ENCODE peak calls at places on chromosomes 12 and 14, in seven cellular contexts. One of them, this sample, is unnamed. For H3K4me1, the result is how much of the 10 kb centered on the place peaks cover.

GRCh38 chr12:113359939-113360748 is 1.8 kb downstream of the PLBD2 start:
- DNase-seq in colonic mucosa: peak
- DNase-seq in heart left ventricle: no peak
- DNase-seq in breast epithelium: no peak
- DNase-seq in cardiac muscle cell: no peak
- DNase-seq in suprapubic skin: no peak
- DNase-seq in adipocyte: peak
- DNase-seq in this sample: peak

GRCh38 chr12:22334696-22335290 is at the start of gene ST8SIA1:
- DNase-seq in suprapubic skin: peak
- DNase-seq in heart left ventricle: no peak
- DNase-seq in colonic mucosa: peak
- DNase-seq in adipocyte: peak
- DNase-seq in breast epithelium: no peak
- DNase-seq in cardiac muscle cell: peak
- DNase-seq in this sample: peak

GRCh38 chr14:51552768-51553426 is 98.8 kb upstream of the FRMD6 start:
- DNase-seq in colonic mucosa: no peak
- DNase-seq in adipocyte: no peak
- DNase-seq in breast epithelium: peak
- DNase-seq in heart left ventricle: no peak
- DNase-seq in suprapubic skin: peak
- DNase-seq in cardiac muscle cell: peak
- DNase-seq in this sample: no peak

GRCh38 chr14:74641581-74641980 is 29.5 kb upstream of the LTBP2 start:
- DNase-seq in heart left ventricle: no peak
- DNase-seq in adipocyte: no peak
- DNase-seq in cardiac muscle cell: no peak
- DNase-seq in suprapubic skin: no peak
- DNase-seq in breast epithelium: no peak
- DNase-seq in colonic mucosa: no peak
- DNase-seq in this sample: no peak

GRCh38 chr12:128969480-128970055 is 116.3 kb downstream of the GLT1D1 start:
- DNase-seq in colonic mucosa: no peak
- DNase-seq in breast epithelium: no peak
- DNase-seq in suprapubic skin: no peak
- DNase-seq in heart left ventricle: no peak
- DNase-seq in cardiac muscle cell: peak
- DNase-seq in adipocyte: peak
- DNase-seq in this sample: no peak

GRCh38 chr14:55133416-55133815 is 4.4 kb downstream of the LGALS3 start:
- DNase-seq in colonic mucosa: no peak
- DNase-seq in suprapubic skin: no peak
- DNase-seq in cardiac muscle cell: no peak
- DNase-seq in heart left ventricle: no peak
- DNase-seq in adipocyte: peak
- DNase-seq in breast epithelium: no peak
- DNase-seq in this sample: no peak

GRCh38 chr12:27905285-27906126 is 67.0 kb downstream of the PTHLH start:
- DNase-seq in cardiac muscle cell: no peak
- DNase-seq in adipocyte: no peak
- DNase-seq in breast epithelium: no peak
- DNase-seq in heart left ventricle: no peak
- DNase-seq in colonic mucosa: no peak
- DNase-seq in suprapubic skin: no peak
- DNase-seq in this sample: no peak

GRCh38 chr14:75234173-75234855 is 44.3 kb upstream of the FOS start:
- DNase-seq in breast epithelium: no peak
- DNase-seq in adipocyte: peak
- DNase-seq in heart left ventricle: peak
- DNase-seq in cardiac muscle cell: no peak
- DNase-seq in suprapubic skin: no peak
- DNase-seq in colonic mucosa: peak
- DNase-seq in this sample: peak

GRCh38 chr12:53413485-53414215 is 10.0 kb upstream of the AMHR2 start:
- DNase-seq in cardiac muscle cell: no peak
- DNase-seq in suprapubic skin: no peak
- DNase-seq in heart left ventricle: no peak
- DNase-seq in breast epithelium: no peak
- DNase-seq in colonic mucosa: no peak
- DNase-seq in adipocyte: peak
- DNase-seq in this sample: no peak

GRCh38 chr12:40390980-40391379 is 166.2 kb downstream of the LRRK2 start:
- DNase-seq in cardiac muscle cell: no peak
- DNase-seq in breast epithelium: no peak
- DNase-seq in adipocyte: no peak
- DNase-seq in colonic mucosa: no peak
- DNase-seq in suprapubic skin: no peak
- DNase-seq in heart left ventricle: no peak
- DNase-seq in this sample: no peak

GRCh38 chr12:105933671-105934665 is 204.8 kb downstream of the NUAK1 start:
- DNase-seq in adipocyte: peak
- DNase-seq in suprapubic skin: peak
- DNase-seq in cardiac muscle cell: no peak
- DNase-seq in heart left ventricle: peak
- DNase-seq in colonic mucosa: peak
- DNase-seq in breast epithelium: no peak
- DNase-seq in this sample: peak

GRCh38 chr14:79915411-79915810 is 295.9 kb downstream of the DIO2 start:
- DNase-seq in cardiac muscle cell: no peak
- DNase-seq in colonic mucosa: no peak
- DNase-seq in adipocyte: no peak
- DNase-seq in heart left ventricle: no peak
- DNase-seq in breast epithelium: no peak
- DNase-seq in suprapubic skin: no peak
- DNase-seq in this sample: no peak

GRCh38 chr14:102602421-102603292 is 10.2 kb downstream of the RCOR1 start:
- DNase-seq in heart left ventricle: no peak
- DNase-seq in breast epithelium: no peak
- DNase-seq in adipocyte: no peak
- DNase-seq in colonic mucosa: no peak
- DNase-seq in suprapubic skin: no peak
- DNase-seq in cardiac muscle cell: no peak
- DNase-seq in this sample: no peak

GRCh38 chr14:102604183-102604582 is 11.7 kb downstream of the RCOR1 start:
- DNase-seq in cardiac muscle cell: no peak
- DNase-seq in heart left ventricle: no peak
- DNase-seq in suprapubic skin: no peak
- DNase-seq in colonic mucosa: no peak
- DNase-seq in adipocyte: no peak
- DNase-seq in breast epithelium: no peak
- DNase-seq in this sample: no peak

GRCh38 chr14:102605026-102605425 is 12.6 kb downstream of the RCOR1 start:
- DNase-seq in suprapubic skin: peak
- DNase-seq in colonic mucosa: no peak
- DNase-seq in cardiac muscle cell: no peak
- DNase-seq in heart left ventricle: no peak
- DNase-seq in breast epithelium: peak
- DNase-seq in adipocyte: peak
- DNase-seq in this sample: no peak

GRCh38 chr14:102601378-102601925 is 9.0 kb downstream of the RCOR1 start:
- DNase-seq in adipocyte: no peak
- DNase-seq in heart left ventricle: no peak
- DNase-seq in colonic mucosa: no peak
- DNase-seq in cardiac muscle cell: no peak
- DNase-seq in suprapubic skin: no peak
- DNase-seq in breast epithelium: no peak
- DNase-seq in this sample: no peak

DNA sequence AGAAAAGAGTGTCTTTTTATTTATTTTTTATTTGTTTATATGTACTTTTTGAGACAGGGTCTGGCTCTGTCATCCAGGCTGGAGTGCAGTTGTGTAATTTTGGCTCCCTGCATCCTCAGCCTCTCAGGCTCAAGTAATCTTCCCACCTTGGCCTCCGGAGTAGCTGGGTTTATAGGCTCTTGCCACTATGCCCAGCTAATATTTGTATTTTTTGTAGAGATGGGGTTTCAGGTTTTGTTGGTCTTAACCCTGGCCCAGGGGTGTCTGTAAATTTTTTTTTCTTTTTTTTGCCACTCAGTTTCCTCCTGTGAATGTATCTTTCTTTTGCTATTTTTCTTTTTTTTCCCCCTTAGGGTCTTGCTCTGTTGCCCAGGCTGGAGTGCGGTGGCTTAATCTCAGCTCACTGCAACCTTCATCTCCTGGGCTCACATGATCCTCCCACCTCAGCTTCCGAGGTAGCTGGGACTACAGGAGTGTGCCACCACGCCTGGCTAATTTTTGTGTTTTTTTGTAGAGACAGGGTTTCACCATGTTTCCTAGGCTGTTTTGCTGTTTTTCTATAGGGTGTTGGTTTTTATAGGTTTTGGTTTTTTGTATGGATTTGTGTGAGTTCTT is 11.0 kb downstream of the RCOR1 start:
- DNase-seq in suprapubic skin: no peak
- DNase-seq in adipocyte: no peak
- DNase-seq in cardiac muscle cell: no peak
- DNase-seq in colonic mucosa: no peak
- DNase-seq in breast epithelium: no peak
- DNase-seq in heart left ventricle: no peak
- DNase-seq in this sample: no peak
- H3K4me1 ChIP-seq in suprapubic skin: under half
- H3K4me1 ChIP-seq in adipocyte: under half
- H3K4me1 ChIP-seq in cardiac muscle cell: under half
- H3K4me1 ChIP-seq in colonic mucosa: under half
- H3K4me1 ChIP-seq in breast epithelium: under half
- H3K4me1 ChIP-seq in heart left ventricle: under half
- H3K4me1 ChIP-seq in this sample: under half

DNA sequence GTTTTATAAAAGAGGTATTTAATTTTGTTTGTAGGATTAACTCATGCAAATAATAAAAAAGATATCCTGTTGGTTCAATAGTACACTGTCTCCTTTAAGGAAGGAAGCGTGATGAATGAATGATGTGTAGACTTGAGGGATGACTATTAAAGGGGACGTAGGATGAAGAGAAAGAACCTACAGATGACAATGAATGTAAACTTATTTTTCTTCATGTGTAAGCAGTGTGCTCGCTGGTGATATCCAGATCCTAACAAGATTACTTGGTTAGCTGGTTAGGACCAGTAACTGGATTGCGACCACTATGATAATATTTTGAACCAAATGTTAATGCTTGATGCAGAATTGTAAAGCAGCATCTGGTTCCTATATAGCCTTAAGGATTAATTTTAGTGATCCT is 2.6 kb downstream of the ARF6 start:
- DNase-seq in breast epithelium: no peak
- DNase-seq in heart left ventricle: no peak
- DNase-seq in colonic mucosa: peak
- DNase-seq in suprapubic skin: no peak
- DNase-seq in adipocyte: peak
- DNase-seq in cardiac muscle cell: no peak
- DNase-seq in this sample: no peak
- H3K4me1 ChIP-seq in breast epithelium: under half
- H3K4me1 ChIP-seq in heart left ventricle: half or more
- H3K4me1 ChIP-seq in colonic mucosa: under half
- H3K4me1 ChIP-seq in suprapubic skin: half or more
- H3K4me1 ChIP-seq in adipocyte: under half
- H3K4me1 ChIP-seq in cardiac muscle cell: under half
- H3K4me1 ChIP-seq in this sample: under half

GRCh38 chr12:6967548-6968100 is 2.8 kb downstream of the PHB2 start:
- DNase-seq in colonic mucosa: no peak
- DNase-seq in cardiac muscle cell: no peak
- DNase-seq in heart left ventricle: no peak
- DNase-seq in suprapubic skin: no peak
- DNase-seq in adipocyte: no peak
- DNase-seq in breast epithelium: no peak
- DNase-seq in this sample: peak

GRCh38 chr12:6965714-6966113 is 4.8 kb downstream of the PHB2 start:
- DNase-seq in colonic mucosa: no peak
- DNase-seq in heart left ventricle: no peak
- DNase-seq in cardiac muscle cell: no peak
- DNase-seq in breast epithelium: no peak
- DNase-seq in suprapubic skin: no peak
- DNase-seq in adipocyte: no peak
- DNase-seq in this sample: peak

GRCh38 chr12:6970096-6970527 is 352 bp downstream of the PHB2 start:
- DNase-seq in heart left ventricle: no peak
- DNase-seq in breast epithelium: no peak
- DNase-seq in cardiac muscle cell: no peak
- DNase-seq in suprapubic skin: peak
- DNase-seq in adipocyte: no peak
- DNase-seq in colonic mucosa: no peak
- DNase-seq in this sample: peak

GRCh38 chr12:6966351-6966750 is 4.1 kb downstream of the PHB2 start:
- DNase-seq in heart left ventricle: no peak
- DNase-seq in colonic mucosa: no peak
- DNase-seq in adipocyte: no peak
- DNase-seq in breast epithelium: no peak
- DNase-seq in suprapubic skin: no peak
- DNase-seq in cardiac muscle cell: no peak
- DNase-seq in this sample: no peak

DNA sequence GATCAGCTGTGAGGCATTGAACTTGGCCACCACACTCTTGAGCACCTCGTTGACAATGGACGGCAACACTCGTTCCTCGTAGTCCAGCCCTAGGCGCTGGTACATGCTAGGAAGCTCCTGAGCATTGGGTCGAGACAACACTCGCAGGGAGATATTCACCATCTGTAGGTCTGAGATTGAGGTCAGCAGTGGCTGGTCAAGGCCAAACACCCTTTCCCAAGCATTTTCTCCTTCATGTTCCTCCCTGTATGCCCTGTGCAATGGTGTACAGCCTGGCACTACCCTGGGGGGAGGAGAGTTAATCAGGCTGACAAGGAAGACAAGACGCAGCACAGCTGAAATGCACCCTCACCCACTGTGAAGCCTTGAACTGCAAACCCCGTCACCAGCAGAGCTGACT is 2.0 kb downstream of the PHB2 start:
- DNase-seq in cardiac muscle cell: no peak
- DNase-seq in colonic mucosa: no peak
- DNase-seq in heart left ventricle: no peak
- DNase-seq in breast epithelium: no peak
- DNase-seq in suprapubic skin: no peak
- DNase-seq in adipocyte: no peak
- DNase-seq in this sample: no peak
- H3K4me1 ChIP-seq in cardiac muscle cell: under half
- H3K4me1 ChIP-seq in colonic mucosa: under half
- H3K4me1 ChIP-seq in heart left ventricle: under half
- H3K4me1 ChIP-seq in breast epithelium: under half
- H3K4me1 ChIP-seq in suprapubic skin: half or more
- H3K4me1 ChIP-seq in adipocyte: under half
- H3K4me1 ChIP-seq in this sample: under half

DNA sequence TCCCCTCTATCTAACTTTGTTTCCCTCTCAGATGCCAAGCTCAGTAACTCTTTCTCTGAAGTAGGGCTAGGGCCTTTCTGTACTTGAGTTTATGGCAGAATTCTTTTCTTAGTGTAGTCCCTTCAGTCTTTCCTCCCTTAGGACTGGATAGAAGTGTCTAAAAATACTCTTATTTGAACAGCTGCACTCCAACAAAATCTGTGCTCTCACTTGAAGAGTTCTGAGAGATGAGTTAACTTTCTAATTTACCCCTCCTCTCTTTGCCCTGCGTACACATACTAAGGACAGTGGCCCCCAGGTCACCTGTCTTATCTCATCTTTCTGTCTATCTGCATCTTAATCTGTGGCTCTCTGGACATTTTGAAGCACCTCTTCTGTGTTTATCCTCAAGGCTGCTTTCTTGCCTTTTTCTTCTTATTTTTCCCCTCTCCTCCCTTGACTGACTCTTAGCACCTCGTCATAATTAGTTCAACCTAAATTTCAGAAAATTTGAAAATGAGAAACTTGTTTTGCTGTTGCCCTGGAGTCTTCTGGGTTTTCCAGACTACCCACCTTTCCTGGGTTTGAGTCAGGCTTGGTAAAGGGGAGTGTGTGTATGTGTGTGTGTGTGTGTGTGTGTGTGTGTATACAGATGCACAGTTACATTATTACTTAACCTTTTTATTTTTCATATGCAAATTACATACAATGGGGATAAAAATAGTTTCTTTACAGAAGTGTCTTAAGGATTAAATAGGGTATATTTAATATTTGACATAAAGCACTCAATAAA is 23.9 kb downstream of the NCKAP1L start:
- DNase-seq in heart left ventricle: no peak
- DNase-seq in cardiac muscle cell: no peak
- DNase-seq in breast epithelium: no peak
- DNase-seq in adipocyte: no peak
- DNase-seq in colonic mucosa: no peak
- DNase-seq in suprapubic skin: no peak
- DNase-seq in this sample: no peak
- H3K4me1 ChIP-seq in heart left ventricle: under half
- H3K4me1 ChIP-seq in cardiac muscle cell: under half
- H3K4me1 ChIP-seq in breast epithelium: under half
- H3K4me1 ChIP-seq in adipocyte: under half
- H3K4me1 ChIP-seq in colonic mucosa: under half
- H3K4me1 ChIP-seq in suprapubic skin: under half
- H3K4me1 ChIP-seq in this sample: under half

This sample was measured in right cardiac atrium.